ENCODE peak calls at places on chromosomes 2 and 18, in six cellular contexts. One of them, this sample, is unnamed.

GRCh38 chr2:201261471-201261870 is 1.1 kb downstream of the CASP8 start:
- DNase-seq in H1: no peak
- DNase-seq in HCT116: no peak
- DNase-seq in K562: no peak
- DNase-seq in SK-N-SH: no peak
- DNase-seq in HepG2: no peak
- DNase-seq in this sample: no peak

GRCh38 chr2:26618611-26619010 is 22.6 kb downstream of the CIB4 start:
- DNase-seq in HCT116: no peak
- DNase-seq in K562: no peak
- DNase-seq in HepG2: no peak
- DNase-seq in SK-N-SH: peak; percentile 26
- DNase-seq in H1: no peak
- DNase-seq in this sample: no peak

GRCh38 chr18:22314406-22314805 is 103.3 kb downstream of the CTAGE1 start:
- DNase-seq in HCT116: no peak
- DNase-seq in K562: no peak
- DNase-seq in H1: no peak
- DNase-seq in HepG2: no peak
- DNase-seq in SK-N-SH: no peak
- DNase-seq in this sample: no peak

GRCh38 chr2:6917071-6917760 is at the start of gene RNF144A:
- DNase-seq in SK-N-SH: peak; percentile 99
- DNase-seq in K562: peak; percentile 92
- DNase-seq in H1: no peak
- DNase-seq in HepG2: no peak
- DNase-seq in HCT116: no peak
- DNase-seq in this sample: peak; percentile 79

GRCh38 chr2:1730047-1730937 is 14.0 kb downstream of the PXDN start:
- DNase-seq in K562: no peak
- DNase-seq in HepG2: no peak
- DNase-seq in HCT116: no peak
- DNase-seq in H1: no peak
- DNase-seq in SK-N-SH: peak; percentile 64
- DNase-seq in this sample: no peak

GRCh38 chr2:117127680-117128079 is 686.8 kb upstream of the DDX18 start:
- DNase-seq in K562: no peak
- DNase-seq in H1: no peak
- DNase-seq in HepG2: no peak
- DNase-seq in HCT116: no peak
- DNase-seq in SK-N-SH: no peak
- DNase-seq in this sample: no peak

GRCh38 chr18:79587298-79588125 is 92.1 kb upstream of the CTDP1 start:
- DNase-seq in SK-N-SH: no peak
- DNase-seq in K562: no peak
- DNase-seq in HCT116: no peak
- DNase-seq in HepG2: no peak
- DNase-seq in H1: no peak
- DNase-seq in this sample: no peak

GRCh38 chr18:57780318-57781127 is 22.6 kb downstream of the ATP8B1 start:
- DNase-seq in HCT116: no peak
- DNase-seq in H1: no peak
- DNase-seq in HepG2: no peak
- DNase-seq in SK-N-SH: no peak
- DNase-seq in K562: peak; percentile 7
- DNase-seq in this sample: no peak

GRCh38 chr2:213281156-213281555 is 3.1 kb upstream of the SPAG16 start:
- DNase-seq in K562: no peak
- DNase-seq in HCT116: no peak
- DNase-seq in H1: no peak
- DNase-seq in HepG2: no peak
- DNase-seq in SK-N-SH: no peak
- DNase-seq in this sample: no peak

GRCh38 chr18:67513285-67513684 is 3.2 kb downstream of the DSEL start:
- DNase-seq in HepG2: peak; percentile 3
- DNase-seq in H1: no peak
- DNase-seq in SK-N-SH: no peak
- DNase-seq in K562: no peak
- DNase-seq in HCT116: no peak
- DNase-seq in this sample: peak; percentile 58

GRCh38 chr2:171520471-171520870 is 1.8 kb upstream of the CYBRD1 start:
- DNase-seq in K562: no peak
- DNase-seq in HCT116: no peak
- DNase-seq in H1: no peak
- DNase-seq in HepG2: no peak
- DNase-seq in SK-N-SH: no peak
- DNase-seq in this sample: no peak

GRCh38 chr2:97693476-97693875 is 19.9 kb upstream of the ZAP70 start:
- DNase-seq in HepG2: no peak
- DNase-seq in HCT116: no peak
- DNase-seq in K562: no peak
- DNase-seq in H1: no peak
- DNase-seq in SK-N-SH: no peak
- DNase-seq in this sample: no peak

GRCh38 chr18:46199515-46200147 is 95.4 kb downstream of the HAUS1 start:
- DNase-seq in HepG2: peak; percentile 62
- DNase-seq in K562: peak; percentile 13
- DNase-seq in HCT116: peak; percentile 16
- DNase-seq in SK-N-SH: no peak
- DNase-seq in H1: no peak
- DNase-seq in this sample: no peak

GRCh38 chr2:43038720-43039099 is 187.7 kb downstream of the ZFP36L2 start:
- DNase-seq in K562: no peak
- DNase-seq in HepG2: no peak
- DNase-seq in H1: no peak
- DNase-seq in HCT116: no peak
- DNase-seq in SK-N-SH: no peak
- DNase-seq in this sample: no peak

GRCh38 chr2:502831-503230 is 174.4 kb downstream of the TMEM18 start:
- DNase-seq in HepG2: no peak
- DNase-seq in SK-N-SH: no peak
- DNase-seq in K562: no peak
- DNase-seq in H1: no peak
- DNase-seq in HCT116: no peak
- DNase-seq in this sample: no peak

GRCh38 chr2:176473177-176473576 is 203.9 kb downstream of the MTX2 start:
- DNase-seq in H1: no peak
- DNase-seq in HCT116: no peak
- DNase-seq in SK-N-SH: no peak
- DNase-seq in K562: no peak
- DNase-seq in HepG2: no peak
- DNase-seq in this sample: peak; percentile 44

GRCh38 chr2:221848286-221848685 is 276.2 kb upstream of the EPHA4 start:
- DNase-seq in H1: no peak
- DNase-seq in K562: no peak
- DNase-seq in HCT116: no peak
- DNase-seq in HepG2: no peak
- DNase-seq in SK-N-SH: no peak
- DNase-seq in this sample: peak; percentile 70

GRCh38 chr2:168802825-168803726 is 639 bp downstream of the NOSTRIN start:
- DNase-seq in HCT116: no peak
- DNase-seq in H1: no peak
- DNase-seq in HepG2: no peak
- DNase-seq in K562: peak; percentile 53
- DNase-seq in SK-N-SH: no peak
- DNase-seq in this sample: peak; percentile 69

GRCh38 chr2:168798888-168799410 is 3.5 kb upstream of the NOSTRIN start:
- DNase-seq in SK-N-SH: no peak
- DNase-seq in HepG2: no peak
- DNase-seq in K562: peak; percentile 45
- DNase-seq in H1: no peak
- DNase-seq in HCT116: no peak
- DNase-seq in this sample: no peak

GRCh38 chr2:168804214-168804613 is 1.8 kb downstream of the NOSTRIN start:
- DNase-seq in HepG2: no peak
- DNase-seq in SK-N-SH: no peak
- DNase-seq in H1: no peak
- DNase-seq in HCT116: no peak
- DNase-seq in K562: no peak
- DNase-seq in this sample: no peak

GRCh38 chr2:168801456-168801855 is 981 bp upstream of the NOSTRIN start:
- DNase-seq in SK-N-SH: no peak
- DNase-seq in H1: no peak
- DNase-seq in HepG2: no peak
- DNase-seq in K562: no peak
- DNase-seq in HCT116: no peak
- DNase-seq in this sample: no peak

DNA sequence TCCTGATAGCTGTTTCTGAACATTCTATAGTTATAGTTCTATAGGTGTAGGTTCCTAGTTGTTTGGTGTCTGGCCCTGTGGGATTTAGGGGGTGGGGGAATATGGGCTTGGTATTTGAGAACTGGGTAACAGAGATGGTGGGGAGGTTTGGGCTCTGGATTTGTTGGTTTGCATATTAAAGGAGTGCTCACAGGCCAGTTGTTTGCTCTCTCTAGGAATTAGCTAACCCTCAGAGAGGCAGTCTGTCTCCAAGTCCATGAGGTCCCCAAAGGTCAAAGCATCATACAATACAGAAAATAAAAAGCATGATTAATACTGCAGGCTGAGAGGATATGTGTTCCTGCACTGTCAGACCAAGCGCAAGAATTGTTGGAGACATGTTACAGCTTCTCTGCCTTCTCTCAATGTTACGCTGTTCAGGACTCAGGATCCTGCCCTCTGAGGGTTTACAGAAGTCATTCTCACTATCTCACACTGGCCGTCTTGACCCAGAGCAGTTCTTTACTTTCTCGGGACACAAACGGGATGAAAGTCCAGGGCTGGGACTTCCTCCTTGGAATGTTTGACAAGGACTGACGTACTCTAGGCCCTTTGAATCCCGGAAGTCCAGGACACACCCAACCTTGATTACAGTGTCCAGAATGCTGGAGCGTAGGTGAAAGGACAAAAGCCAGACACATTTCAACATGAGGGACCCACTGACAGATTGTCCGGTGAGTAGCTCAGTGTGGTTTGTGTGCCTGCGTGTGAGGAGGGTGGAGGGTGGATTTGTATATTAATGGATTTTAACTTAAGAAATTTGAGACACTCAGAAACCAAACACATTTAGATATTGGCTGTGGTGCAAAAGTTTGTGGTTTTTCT is at the start of gene NOSTRIN:
- DNase-seq in K562: peak; percentile 52
- DNase-seq in SK-N-SH: no peak
- DNase-seq in HCT116: peak; percentile 35
- DNase-seq in HepG2: peak; percentile 14
- DNase-seq in H1: no peak
- DNase-seq in this sample: no peak
- TF ChIP-seq JUND in K562: peak; percentile 9
- TF ChIP-seq JUND in SK-N-SH: no peak
- TF ChIP-seq JUND in HCT116: no peak
- TF ChIP-seq JUND in HepG2: no peak
- TF ChIP-seq JUND in H1: no peak
- TF ChIP-seq JUND in this sample: no peak

GRCh38 chr18:63042351-63042750 is 277.2 kb downstream of the BCL2 start:
- DNase-seq in HCT116: no peak
- DNase-seq in HepG2: no peak
- DNase-seq in SK-N-SH: no peak
- DNase-seq in H1: no peak
- DNase-seq in K562: no peak
- DNase-seq in this sample: no peak

GRCh38 chr18:63043516-63043915 is 276.1 kb downstream of the BCL2 start:
- DNase-seq in H1: no peak
- DNase-seq in HepG2: no peak
- DNase-seq in HCT116: no peak
- DNase-seq in K562: no peak
- DNase-seq in SK-N-SH: no peak
- DNase-seq in this sample: no peak

GRCh38 chr18:63046375-63046774 is 273.2 kb downstream of the BCL2 start:
- DNase-seq in SK-N-SH: no peak
- DNase-seq in K562: no peak
- DNase-seq in H1: no peak
- DNase-seq in HCT116: no peak
- DNase-seq in HepG2: no peak
- DNase-seq in this sample: peak; percentile 79

GRCh38 chr18:63037491-63037890 is 282.1 kb downstream of the BCL2 start:
- DNase-seq in H1: no peak
- DNase-seq in K562: no peak
- DNase-seq in SK-N-SH: no peak
- DNase-seq in HepG2: no peak
- DNase-seq in HCT116: no peak
- DNase-seq in this sample: no peak

DNA sequence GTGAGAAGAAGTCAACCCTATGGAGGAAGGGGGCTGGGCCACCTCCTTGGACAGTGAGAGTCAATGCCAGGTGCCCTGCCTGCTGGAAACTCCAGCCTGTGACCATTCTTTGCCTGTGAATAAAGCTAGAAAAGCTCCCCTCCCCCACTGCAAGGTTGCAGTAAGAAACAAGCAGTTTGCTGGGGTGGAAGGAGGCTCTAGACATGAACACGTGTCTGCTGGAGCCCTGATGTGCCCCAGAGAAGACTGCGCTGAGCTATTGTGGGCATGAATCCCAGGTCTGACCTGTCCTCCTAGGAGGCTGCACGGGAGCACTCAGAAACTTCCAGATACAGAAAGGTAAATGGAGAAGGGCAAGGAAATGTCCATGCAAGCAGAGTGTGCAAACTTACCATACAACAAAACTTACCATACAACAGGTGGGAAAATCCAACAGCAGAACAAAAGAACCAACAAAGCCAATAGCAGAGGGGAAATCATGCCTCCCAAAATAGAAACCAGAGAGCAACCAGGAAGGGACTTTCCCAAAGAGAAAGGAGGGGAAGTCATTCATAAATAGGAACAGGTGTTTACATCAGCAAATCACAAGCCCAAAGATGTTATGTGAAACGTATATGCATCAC is 278.7 kb downstream of the BCL2 start:
- DNase-seq in HepG2: no peak
- DNase-seq in K562: no peak
- DNase-seq in HCT116: no peak
- DNase-seq in H1: no peak
- DNase-seq in SK-N-SH: no peak
- DNase-seq in this sample: no peak
- TF ChIP-seq JUND in HepG2: no peak
- TF ChIP-seq JUND in K562: no peak
- TF ChIP-seq JUND in HCT116: no peak
- TF ChIP-seq JUND in H1: no peak
- TF ChIP-seq JUND in SK-N-SH: no peak
- TF ChIP-seq JUND in this sample: no peak

GRCh38 chr2:177799531-177799930 is 273.0 kb downstream of the PDE11A start:
- DNase-seq in HCT116: no peak
- DNase-seq in H1: peak; percentile 2
- DNase-seq in HepG2: peak; percentile 27
- DNase-seq in SK-N-SH: peak; percentile 38
- DNase-seq in K562: peak; percentile 30
- DNase-seq in this sample: peak; percentile 42
- TF ChIP-seq JUND in HCT116: no peak
- TF ChIP-seq JUND in H1: no peak
- TF ChIP-seq JUND in HepG2: no peak
- TF ChIP-seq JUND in SK-N-SH: no peak
- TF ChIP-seq JUND in K562: no peak
- TF ChIP-seq JUND in this sample: no peak

DNA sequence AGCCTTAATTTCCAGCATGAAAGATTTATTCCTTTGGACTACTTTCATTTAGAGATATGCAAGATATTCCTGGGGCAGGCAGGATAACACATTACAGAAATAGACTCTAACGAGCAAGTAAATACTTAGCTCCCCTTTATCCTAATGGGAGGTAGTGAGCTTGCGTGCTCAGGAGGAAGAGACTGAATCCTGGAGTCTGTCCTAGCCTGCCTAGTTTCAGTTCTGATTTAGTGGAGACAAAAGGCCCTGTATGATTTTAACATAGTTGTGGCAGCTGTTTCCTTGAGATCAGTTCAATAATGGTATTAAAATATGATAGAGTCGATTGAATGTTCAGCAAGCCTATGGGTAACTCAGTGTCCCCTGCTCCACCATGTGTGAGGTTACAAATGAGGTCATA is 109.5 kb downstream of the FMNL2 start:
- DNase-seq in HCT116: no peak
- DNase-seq in K562: no peak
- DNase-seq in SK-N-SH: no peak
- DNase-seq in H1: no peak
- DNase-seq in HepG2: no peak
- DNase-seq in this sample: no peak
- TF ChIP-seq JUND in HCT116: no peak
- TF ChIP-seq JUND in K562: no peak
- TF ChIP-seq JUND in SK-N-SH: no peak
- TF ChIP-seq JUND in H1: no peak
- TF ChIP-seq JUND in HepG2: no peak
- TF ChIP-seq JUND in this sample: no peak

This sample was measured in T47D.